ENCODE peak calls at places on chromosomes 13 and 19, in seven cellular contexts. P is trophoblast cell, E is neuronal stem cell, V is IMR-90, U is H9, J is mesenchymal stem cell, X is H1. L is an unnamed sample.

GRCh38 chr13:53601181-53601580 is 572.6 kb downstream of the OLFM4 start:
- DNase-seq in J (peak), E (no peak), P (no peak), X (no peak), U (no peak), V (no peak), L (no peak)

GRCh38 chr19:49755956-49756355 is 7.2 kb downstream of the TSKS start:
- DNase-seq in U (no peak), X (no peak), J (no peak), E (no peak), P (no peak), V (no peak), L (no peak)

GRCh38 chr13:20960663-20961309 is 58.2 kb upstream of the XPO4 start:
- DNase-seq in E (no peak), X (no peak), V (no peak), J (no peak), U (no peak), P (no peak), L (no peak)

GRCh38 chr19:56692496-56692895 is 20.9 kb upstream of the ZNF835 start:
- DNase-seq in V (no peak), X (no peak), P (peak), U (no peak), J (no peak), E (no peak), L (peak)

GRCh38 chr19:28542394-28543243 is 670.3 kb downstream of the UQCRFS1 start:
- DNase-seq in U (no peak), V (no peak), J (no peak), E (no peak), P (no peak), X (no peak), L (no peak)

GRCh38 chr19:16571689-16572331 is 405 bp downstream of the SLC35E1 start:
- DNase-seq in V (peak), J (peak), U (no peak), E (peak), X (peak), P (peak), L (peak)

GRCh38 chr19:47305309-47305751 is 4.3 kb upstream of the C5AR1 start:
- DNase-seq in U (peak), E (peak), P (peak), X (peak), J (peak), V (peak), L (peak)

GRCh38 chr13:106132216-106132615 is 403.2 kb downstream of the EFNB2 start:
- DNase-seq in V (no peak), U (no peak), P (peak), J (no peak), E (no peak), X (no peak), L (no peak)

GRCh38 chr13:74134777-74135305 is 637 bp upstream of the KLF12 start:
- DNase-seq in X (peak), U (no peak), V (no peak), J (no peak), E (no peak), P (peak), L (peak)

GRCh38 chr19:15894359-15894758 is 3.5 kb downstream of the CYP4F2 start:
- DNase-seq in J (no peak), P (no peak), U (no peak), X (no peak), V (no peak), E (no peak), L (no peak)

GRCh38 chr13:114142640-114143490 is 10.4 kb upstream of the RASA3 start:
- DNase-seq in P (no peak), U (no peak), V (peak), J (peak), E (no peak), X (peak), L (no peak)

GRCh38 chr19:44725251-44725650 is 23.3 kb upstream of the BCL3 start:
- DNase-seq in V (no peak), P (peak), U (no peak), X (no peak), J (peak), E (no peak), L (no peak)

DNA sequence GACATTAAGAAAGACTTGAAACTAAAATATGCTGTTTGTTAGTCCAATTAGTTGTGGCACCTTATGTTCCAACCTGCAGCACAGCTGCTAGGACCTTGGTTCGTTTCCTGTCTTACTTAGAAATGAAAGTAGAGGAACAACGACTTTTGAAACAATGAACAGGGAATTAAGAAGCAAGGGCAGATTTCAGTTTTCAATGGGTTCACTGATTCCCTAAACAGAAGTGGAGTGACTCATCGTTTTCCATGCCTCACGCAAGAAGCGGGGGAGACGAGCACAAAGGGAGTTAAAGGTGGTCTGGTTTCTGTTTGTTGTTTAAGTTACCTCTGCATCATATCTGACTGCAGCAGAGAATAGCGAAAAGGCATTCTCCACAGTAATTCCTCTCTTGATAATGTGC is 44.8 kb downstream of the PHF11 start:
- DNase-seq in E (peak), J (peak), X (no peak), U (no peak), P (no peak), V (peak), L (peak)
- H3K4ac ChIP-seq in E (no peak), J (no peak), X (no peak), U (no peak), P (no peak), V (no peak), L (no peak)

GRCh38 chr13:36130542-36131214 is 504 bp downstream of the DCLK1 start:
- DNase-seq in J (no peak), P (peak), V (no peak), E (peak), X (peak), U (peak), L (peak)

GRCh38 chr13:36129539-36129938 is 1.6 kb downstream of the DCLK1 start:
- DNase-seq in E (no peak), J (no peak), U (no peak), P (no peak), V (no peak), X (no peak), L (no peak)

GRCh38 chr13:36131215-36131930 is at the start of gene DCLK1:
- DNase-seq in J (peak), E (peak), U (peak), P (peak), X (peak), V (no peak), L (peak)

GRCh38 chr13:36131931-36132297 is 732 bp upstream of the DCLK1 start:
- DNase-seq in E (no peak), X (no peak), U (no peak), V (no peak), J (no peak), P (peak), L (no peak)

GRCh38 chr13:36130168-36130541 is 1.0 kb downstream of the DCLK1 start:
- DNase-seq in X (no peak), E (no peak), U (no peak), J (no peak), V (no peak), P (no peak), L (no peak)
- H2BK5ac ChIP-seq in X (no peak), E (peak), U (no peak), J (no peak), V (no peak), P (no peak), L (no peak)

GRCh38 chr19:2551172-2551863 is 75.4 kb downstream of the GADD45B start:
- DNase-seq in E (no peak), U (no peak), V (no peak), X (no peak), P (no peak), J (no peak), L (no peak)

GRCh38 chr19:2551864-2552185 is 75.9 kb downstream of the GADD45B start:
- DNase-seq in X (no peak), V (no peak), J (no peak), E (no peak), P (no peak), U (no peak), L (no peak)

GRCh38 chr19:2548966-2549365 is 73.0 kb downstream of the GADD45B start:
- DNase-seq in V (no peak), E (no peak), X (no peak), P (no peak), U (no peak), J (no peak), L (no peak)

GRCh38 chr19:2549701-2550191 is 73.8 kb downstream of the GADD45B start:
- DNase-seq in E (no peak), V (peak), X (no peak), J (peak), P (peak), U (no peak), L (no peak)

GRCh38 chr19:2550431-2551171 is 74.7 kb downstream of the GADD45B start:
- DNase-seq in X (no peak), J (no peak), U (peak), V (no peak), E (no peak), P (no peak), L (peak)
- H3K4ac ChIP-seq in X (no peak), J (peak), U (no peak), V (peak), E (no peak), P (no peak), L (no peak)

GRCh38 chr19:4034048-4035017 is 26.8 kb downstream of the PIAS4 start:
- DNase-seq in P (no peak), E (no peak), J (no peak), X (no peak), U (no peak), V (no peak), L (no peak)
- H2BK5ac ChIP-seq in P (no peak), E (no peak), J (no peak), X (no peak), U (no peak), V (no peak), L (no peak)

DNA sequence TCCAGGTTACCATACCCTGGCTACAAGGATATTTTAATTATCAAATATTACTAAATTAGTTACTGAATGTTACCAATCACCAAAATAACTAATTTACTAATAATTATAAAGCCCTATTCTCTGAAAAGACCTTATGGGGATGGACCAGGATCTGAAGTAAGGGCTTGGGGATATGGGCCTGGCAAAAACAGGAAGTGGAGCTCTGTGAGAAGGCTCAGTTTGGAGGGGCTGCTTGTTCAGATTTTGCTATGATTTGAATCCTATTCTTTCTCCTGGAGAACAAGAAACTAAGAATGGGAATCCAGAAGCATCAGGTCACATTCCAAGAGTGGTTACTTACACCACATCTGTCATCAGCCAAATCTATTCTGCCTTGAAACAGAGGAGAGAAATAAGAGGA is 148.1 kb downstream of the DNAJC15 start:
- DNase-seq in V (no peak), X (no peak), U (no peak), P (no peak), E (no peak), J (no peak), L (no peak)
- H3K4ac ChIP-seq in V (no peak), X (no peak), U (no peak), P (no peak), E (no peak), J (no peak), L (no peak)

DNA sequence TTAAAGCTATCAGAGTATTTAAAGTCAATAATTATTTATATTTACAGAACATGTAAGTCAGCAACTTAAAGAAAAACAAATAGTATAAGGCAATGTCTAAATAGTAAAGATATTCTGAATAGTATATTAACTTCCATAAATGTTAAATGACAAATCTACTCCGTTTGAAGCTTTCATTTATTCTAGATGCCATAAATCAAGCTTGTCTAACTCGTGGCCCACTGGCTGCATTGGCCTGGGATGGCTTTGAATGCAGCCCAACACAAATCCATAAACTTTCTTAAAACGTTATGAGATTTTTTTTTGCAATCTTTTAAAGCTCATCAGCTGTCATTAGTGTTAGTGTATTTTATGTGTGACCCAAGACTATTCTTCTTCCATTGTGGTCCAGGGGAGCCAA is 1117.1 kb upstream of the PCDH9 start:
- DNase-seq in P (no peak), V (no peak), E (no peak), X (no peak), J (no peak), U (no peak), L (no peak)
- H2BK5ac ChIP-seq in P (no peak), V (no peak), E (no peak), X (no peak), J (no peak), U (no peak), L (no peak)

DNA sequence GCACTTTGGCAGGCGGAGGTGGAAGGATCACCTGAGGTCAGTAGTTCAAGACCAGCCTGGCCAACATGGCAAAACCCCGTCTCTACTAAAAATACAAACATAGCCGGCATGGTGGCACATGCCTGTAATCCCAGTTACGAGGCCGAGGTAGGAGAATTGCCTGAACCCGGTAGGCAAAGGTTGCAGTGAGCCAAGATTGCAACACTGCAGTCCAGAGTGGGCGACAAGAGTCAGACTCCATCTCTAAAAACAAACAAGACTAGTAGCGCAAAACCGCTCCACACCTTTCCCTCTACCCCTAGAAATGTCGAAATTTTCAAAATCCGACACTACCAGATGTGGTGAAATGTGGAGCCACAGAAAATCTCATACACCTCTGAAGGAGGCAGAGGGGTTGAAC is 11.2 kb upstream of the TYROBP start:
- DNase-seq in X (no peak), V (no peak), J (no peak), P (no peak), U (no peak), E (no peak), L (no peak)
- H3K4ac ChIP-seq in X (no peak), V (no peak), J (no peak), P (no peak), U (no peak), E (no peak), L (no peak)

L was measured in mesendoderm.